ENCODE peak calls at places on chromosome 6, in four cellular contexts. V, R, E and C are unnamed samples.

GRCh38 chr6:150241751-150242150 is 98.9 kb downstream of the PPP1R14C start:
- DNase-seq in E (no peak), R (no peak), V (no peak), C (no peak)

GRCh38 chr6:35077713-35078105 is 63.4 kb downstream of the TCP11 start:
- DNase-seq in E (no peak), V (no peak), R (no peak), C (no peak)

GRCh38 chr6:109221543-109222195 is 126.4 kb downstream of the CEP57L1 start:
- DNase-seq in E (no peak), V (no peak), R (no peak), C (no peak)

GRCh38 chr6:80454197-80454596 is 347.7 kb downstream of the BCKDHB start:
- DNase-seq in E (peak; percentile 56), R (no peak), V (peak; percentile 88), C (no peak)

GRCh38 chr6:150720774-150721233 is 121.1 kb downstream of the PLEKHG1 start:
- DNase-seq in V (peak; percentile 88), E (peak; percentile 45), R (no peak), C (no peak)

GRCh38 chr6:170287371-170287876 is 3.5 kb downstream of the DLL1 start:
- DNase-seq in E (no peak), R (peak; percentile 35), V (no peak), C (no peak)

GRCh38 chr6:144434308-144434990 is 149.3 kb downstream of the UTRN start:
- DNase-seq in E (peak; percentile 39), V (peak; percentile 70), R (no peak), C (no peak)

GRCh38 chr6:130307752-130308361 is 58.0 kb upstream of the TMEM200A start:
- DNase-seq in V (peak; percentile 86), E (no peak), R (no peak), C (no peak)

GRCh38 chr6:137863126-137863996 is 3.7 kb upstream of the TNFAIP3 start:
- DNase-seq in V (no peak), R (no peak), E (no peak), C (no peak)

GRCh38 chr6:130070306-130070705 is 51.9 kb downstream of the L3MBTL3 start:
- DNase-seq in E (no peak), V (no peak), R (no peak), C (no peak)

GRCh38 chr6:141199074-141199473 is 933.7 kb upstream of the GJE1 start:
- DNase-seq in E (no peak), R (no peak), V (no peak), C (no peak)

GRCh38 chr6:106564476-106564875 is 64.8 kb downstream of the RTN4IP1 start:
- DNase-seq in E (no peak), R (no peak), V (no peak), C (no peak)